ENCODE peak calls at places on chromosomes 6 and 20, in six cellular contexts. B is NAMALWA; Z is activated naive CD8-positive, alpha-beta T cell treated with anti-CD3 and anti-CD28 coated beads, Interleukin-2, amount 50 U/mL, for 24 hours; K is NCI-H345; T is NCI-H1694 treated with DMSO at 0.1 percent for 48 hours; L is stimulated activated CD4-positive, alpha-beta T cell treated with anti-CD3 and anti-CD28 coated beads, Interleukin-15, amount 100 ng/mL, for 1 hour. E is an unnamed sample.

GRCh38 chr6:113980937-113981554 is 10.1 kb upstream of the HDAC2 start:
- DNase-seq in K (peak; percentile 39), L (no peak), T (peak; percentile 4), Z (no peak), B (peak; percentile 57), E (peak; percentile 48)

GRCh38 chr6:3535716-3536435 is 79.0 kb upstream of the SLC22A23 start:
- DNase-seq in L (no peak), K (no peak), T (no peak), Z (no peak), B (no peak), E (no peak)

GRCh38 chr6:108166664-108167448 is 1.0 kb downstream of the NR2E1 start:
- DNase-seq in L (no peak), B (no peak), T (no peak), K (no peak), Z (peak; percentile 14), E (no peak)

GRCh38 chr20:59587570-59587969 is 16.8 kb upstream of the PHACTR3 start:
- DNase-seq in B (no peak), L (no peak), Z (no peak), T (no peak), K (no peak), E (no peak)

GRCh38 chr20:5215592-5216304 is 88.9 kb downstream of the CDS2 start:
- DNase-seq in B (no peak), K (no peak), T (no peak), Z (no peak), L (no peak), E (no peak)

GRCh38 chr20:8933391-8933807 is 135.5 kb upstream of the PLCB4 start:
- DNase-seq in Z (no peak), T (no peak), L (no peak), B (no peak), K (no peak), E (no peak)

GRCh38 chr6:80186082-80186481 is 79.6 kb downstream of the BCKDHB start:
- DNase-seq in L (no peak), T (no peak), B (no peak), K (no peak), Z (no peak), E (no peak)

GRCh38 chr20:2814076-2814475 is 711 bp upstream of the C20orf141 start:
- DNase-seq in B (no peak), L (no peak), K (no peak), T (no peak), Z (no peak), E (no peak)

GRCh38 chr6:162123797-162124196 is 603.8 kb downstream of the PRKN start:
- DNase-seq in K (no peak), Z (no peak), B (peak; percentile 32), L (no peak), T (no peak), E (peak; percentile 5)

GRCh38 chr6:105713474-105714118 is 310.7 kb upstream of the PREP start:
- DNase-seq in Z (no peak), T (no peak), K (peak; percentile 2), L (no peak), B (no peak), E (peak; percentile 15)

GRCh38 chr6:66336171-66336570 is 629.1 kb upstream of the EYS start:
- DNase-seq in K (no peak), T (no peak), L (no peak), B (no peak), Z (no peak), E (no peak)

GRCh38 chr6:139270249-139270648 is 21.5 kb downstream of the TXLNB start:
- DNase-seq in K (no peak), T (no peak), B (peak; percentile 34), Z (no peak), L (no peak), E (no peak)

GRCh38 chr6:133277228-133277894 is 36.2 kb downstream of the EYA4 start:
- DNase-seq in K (no peak), L (no peak), B (no peak), T (no peak), Z (no peak), E (no peak)

GRCh38 chr20:62899633-62900051 is 26.7 kb downstream of the DIDO1 start:
- DNase-seq in Z (no peak), L (no peak), K (peak; percentile 55), B (no peak), T (no peak), E (no peak)

GRCh38 chr6:119742188-119742803 is 392.7 kb upstream of the MAN1A1 start:
- DNase-seq in L (no peak), Z (peak; percentile 68), T (peak; percentile 22), B (peak; percentile 85), K (peak; percentile 28), E (peak; percentile 34)

GRCh38 chr6:165571721-165572132 is 91.3 kb downstream of the PDE10A start:
- DNase-seq in L (no peak), T (no peak), B (no peak), Z (no peak), K (no peak), E (no peak)